ENCODE peak calls at places on chromosomes 13 and 19, in seven cellular contexts. K, R, U, V, F, X and L are unnamed samples.

GRCh38 chr19:18119243-18120105 is 21.9 kb downstream of the MAST3 start:
- DNase-seq in K (no peak), R (peak; percentile 20), U (no peak), V (no peak), F (no peak), X (no peak), L (no peak)

GRCh38 chr19:38867176-38867780 is 10.8 kb downstream of the RINL start:
- DNase-seq in K (no peak), R (no peak), U (no peak), V (no peak), F (no peak), X (no peak), L (no peak)

GRCh38 chr13:39895254-39895653 is 239.8 kb downstream of the COG6 start:
- DNase-seq in K (no peak), R (no peak), U (no peak), V (no peak), F (peak; percentile 52), X (no peak), L (peak; percentile 66)

GRCh38 chr13:24149306-24150032 is 11.1 kb upstream of the SPATA13 start:
- DNase-seq in K (no peak), R (no peak), U (no peak), V (no peak), F (peak; percentile 49), X (no peak), L (peak; percentile 43)

GRCh38 chr13:112545866-112546265 is 42.1 kb downstream of the TUBGCP3 start:
- DNase-seq in K (no peak), R (no peak), U (no peak), V (no peak), F (peak; percentile 91), X (peak; percentile 61), L (peak; percentile 93)

GRCh38 chr13:112066624-112067004 is 335 bp upstream of the SOX1 start:
- DNase-seq in K (no peak), R (peak; percentile 92), U (peak; percentile 57), V (no peak), F (peak; percentile 49), X (no peak), L (no peak)

GRCh38 chr19:13665125-13665903 is 99.0 kb upstream of the MRI1 start:
- DNase-seq in K (no peak), R (no peak), U (no peak), V (no peak), F (no peak), X (no peak), L (no peak)

GRCh38 chr19:55354698-55355212 is at the start of gene COX6B2:
- DNase-seq in K (no peak), R (peak; percentile 63), U (no peak), V (no peak), F (no peak), X (no peak), L (no peak)

GRCh38 chr13:83618966-83619365 is 263.3 kb downstream of the SLITRK1 start:
- DNase-seq in K (no peak), R (no peak), U (no peak), V (no peak), F (peak; percentile 69), X (peak; percentile 77), L (peak; percentile 75)

GRCh38 chr13:50529154-50529882 is 314.2 kb downstream of the DLEU7 start:
- DNase-seq in K (peak; percentile 88), R (no peak), U (peak; percentile 91), V (peak; percentile 82), F (peak; percentile 96), X (peak; percentile 83), L (peak; percentile 97)

GRCh38 chr13:43014162-43014561 is 9.2 kb upstream of the DNAJC15 start:
- DNase-seq in K (no peak), R (no peak), U (no peak), V (no peak), F (no peak), X (no peak), L (no peak)

GRCh38 chr13:42219051-42219450 is 52.9 kb upstream of the AKAP11 start:
- DNase-seq in K (no peak), R (no peak), U (no peak), V (no peak), F (no peak), X (no peak), L (no peak)

GRCh38 chr19:47680858-47681332 is 32.3 kb upstream of the EHD2 start:
- DNase-seq in K (no peak), R (no peak), U (no peak), V (no peak), F (no peak), X (no peak), L (no peak)

GRCh38 chr19:12984683-12985048 is 10.6 kb upstream of the NFIX start:
- DNase-seq in K (no peak), R (no peak), U (no peak), V (no peak), F (no peak), X (no peak), L (no peak)

GRCh38 chr19:33260628-33261418 is 35.2 kb upstream of the SLC7A10 start:
- DNase-seq in K (peak; percentile 76), R (no peak), U (no peak), V (no peak), F (no peak), X (no peak), L (no peak)

GRCh38 chr13:44667950-44668349 is 91.8 kb upstream of the TSC22D1 start:
- DNase-seq in K (no peak), R (no peak), U (no peak), V (no peak), F (peak; percentile 80), X (no peak), L (peak; percentile 57)

GRCh38 chr19:6352381-6353165 is 8.8 kb upstream of the CLPP start:
- DNase-seq in K (no peak), R (no peak), U (no peak), V (no peak), F (no peak), X (no peak), L (no peak)

GRCh38 chr19:47107201-47107952 is 6.2 kb downstream of the ZC3H4 start:
- DNase-seq in K (no peak), R (no peak), U (no peak), V (no peak), F (no peak), X (peak; percentile 53), L (peak; percentile 36)

GRCh38 chr13:79659161-79659560 is 178.2 kb downstream of the NDFIP2 start:
- DNase-seq in K (no peak), R (peak; percentile 10), U (peak; percentile 59), V (peak; percentile 85), F (peak; percentile 51), X (peak; percentile 79), L (peak; percentile 51)

GRCh38 chr19:38774181-38774950 is 1.0 kb upstream of the LGALS7 start:
- DNase-seq in K (no peak), R (no peak), U (no peak), V (no peak), F (no peak), X (no peak), L (no peak)

GRCh38 chr19:39428309-39429112 is 7.2 kb downstream of the RPS16 start:
- DNase-seq in K (peak; percentile 70), R (peak; percentile 98), U (peak; percentile 84), V (no peak), F (peak; percentile 95), X (no peak), L (peak; percentile 93)

GRCh38 chr13:109162248-109163051 is 533.0 kb downstream of the MYO16 start:
- DNase-seq in K (peak; percentile 47), R (no peak), U (no peak), V (no peak), F (no peak), X (peak; percentile 90), L (no peak)

GRCh38 chr13:109165417-109165904 is 536.0 kb downstream of the MYO16 start:
- DNase-seq in K (no peak), R (peak; percentile 46), U (no peak), V (no peak), F (no peak), X (no peak), L (no peak)

GRCh38 chr13:109160357-109160756 is 530.9 kb downstream of the MYO16 start:
- DNase-seq in K (no peak), R (no peak), U (no peak), V (no peak), F (no peak), X (no peak), L (no peak)

GRCh38 chr13:109160887-109161669 is 531.7 kb downstream of the MYO16 start:
- DNase-seq in K (no peak), R (no peak), U (no peak), V (no peak), F (no peak), X (peak; percentile 84), L (no peak)

DNA sequence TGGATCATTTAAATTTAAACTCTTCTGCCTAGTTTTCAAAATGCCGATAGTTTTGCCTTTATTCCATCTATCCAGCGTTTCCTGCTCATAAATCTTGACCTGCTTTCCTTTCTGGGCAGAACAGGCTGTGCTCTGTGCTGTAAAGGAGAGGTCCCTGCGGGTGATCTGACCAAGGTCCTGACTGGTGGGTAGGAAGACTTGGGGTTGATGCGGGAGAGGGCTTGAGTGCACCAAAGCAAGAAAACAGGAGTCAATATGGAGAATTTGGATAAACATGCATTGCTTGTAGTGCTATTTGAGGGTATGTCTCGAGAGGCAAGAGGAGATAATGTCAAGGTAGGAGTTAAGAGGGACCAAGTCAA is 533.6 kb downstream of the MYO16 start:
- DNase-seq in K (no peak), R (no peak), U (no peak), V (no peak), F (no peak), X (no peak), L (no peak)
- H3K4me3 ChIP-seq in K (no peak overlapping the region), R (no peak overlapping the region), U (no peak overlapping the region), V (no peak overlapping the region), F (no peak overlapping the region), X (no peak overlapping the region), L (no peak overlapping the region)

GRCh38 chr13:110407021-110407420 is 99.9 kb downstream of the COL4A2 start:
- DNase-seq in K (no peak), R (no peak), U (no peak), V (no peak), F (no peak), X (no peak), L (no peak)
- TF ChIP-seq CTCF in K (no peak), R (no peak), U (no peak), V (no peak), F (no peak), X (no peak), L (peak; percentile 8)

GRCh38 chr19:49887653-49888477 is 8.8 kb downstream of the IL4I1 start:
- DNase-seq in K (no peak), R (no peak), U (peak; percentile 4), V (no peak), F (no peak), X (no peak), L (no peak)

GRCh38 chr19:49889038-49889686 is 7.5 kb downstream of the IL4I1 start:
- DNase-seq in K (no peak), R (no peak), U (peak; percentile 4), V (no peak), F (no peak), X (no peak), L (no peak)

GRCh38 chr19:49888478-49888901 is 8.2 kb downstream of the IL4I1 start:
- DNase-seq in K (no peak), R (no peak), U (no peak), V (no peak), F (no peak), X (no peak), L (no peak)

GRCh38 chr19:49884760-49885159 is 7.3 kb downstream of the TBC1D17 start:
- DNase-seq in K (no peak), R (no peak), U (no peak), V (no peak), F (no peak), X (peak; percentile 36), L (no peak)

GRCh38 chr19:49887037-49887652 is 9.5 kb downstream of the IL4I1 start:
- DNase-seq in K (no peak), R (no peak), U (peak; percentile 19), V (no peak), F (no peak), X (no peak), L (no peak)
- H3K4me3 ChIP-seq in K (no peak overlapping the region), R (no peak overlapping the region), U (no peak overlapping the region), V (no peak overlapping the region), F (no peak overlapping the region), X (no peak overlapping the region), L (no peak overlapping the region)

GRCh38 chr19:34480971-34481821 is at the start of gene WTIP:
- DNase-seq in K (peak; percentile 59), R (peak; percentile 89), U (peak; percentile 86), V (no peak), F (peak; percentile 94), X (peak; percentile 33), L (peak; percentile 91)
- TF ChIP-seq CTCF in K (no peak), R (no peak), U (no peak), V (no peak), F (no peak), X (no peak), L (no peak)